ENCODE peak calls at places on chromosomes 4 and X, in five cellular contexts. One of them, this sample, is unnamed.

GRCh38 chr4:114180481-114180880 is 201.0 kb upstream of the ARSJ start:
- DNase-seq in lower lobe of right lung: no peak
- DNase-seq in SK-N-SH: no peak
- DNase-seq in NCI-H460: peak
- DNase-seq in activated effector memory CD4-positive, alpha-beta T cell treated with Interleukin-2 at 50 U/mL for 16 hours: no peak
- DNase-seq in this sample: peak

GRCh38 chr4:101643201-101643600 is 147.3 kb upstream of the BANK1 start:
- DNase-seq in lower lobe of right lung: no peak
- DNase-seq in SK-N-SH: no peak
- DNase-seq in NCI-H460: no peak
- DNase-seq in activated effector memory CD4-positive, alpha-beta T cell treated with Interleukin-2 at 50 U/mL for 16 hours: no peak
- DNase-seq in this sample: peak

GRCh38 chr4:53313510-53313909 is 52.4 kb downstream of the SCFD2 start:
- DNase-seq in lower lobe of right lung: no peak
- DNase-seq in SK-N-SH: peak
- DNase-seq in NCI-H460: no peak
- DNase-seq in activated effector memory CD4-positive, alpha-beta T cell treated with Interleukin-2 at 50 U/mL for 16 hours: no peak
- DNase-seq in this sample: peak

GRCh38 chr4:147581601-147582350 is 35.4 kb upstream of the TMEM184C start:
- DNase-seq in lower lobe of right lung: no peak
- DNase-seq in SK-N-SH: no peak
- DNase-seq in NCI-H460: no peak
- DNase-seq in activated effector memory CD4-positive, alpha-beta T cell treated with Interleukin-2 at 50 U/mL for 16 hours: no peak
- DNase-seq in this sample: no peak

GRCh38 chr4:148730766-148731165 is 288.6 kb upstream of the NR3C2 start:
- DNase-seq in lower lobe of right lung: no peak
- DNase-seq in SK-N-SH: no peak
- DNase-seq in NCI-H460: no peak
- DNase-seq in activated effector memory CD4-positive, alpha-beta T cell treated with Interleukin-2 at 50 U/mL for 16 hours: no peak
- DNase-seq in this sample: no peak

GRCh38 chrX:45860450-45860849 is 659.8 kb upstream of the DIPK2B start:
- DNase-seq in lower lobe of right lung: no peak
- DNase-seq in SK-N-SH: no peak
- DNase-seq in NCI-H460: no peak
- DNase-seq in activated effector memory CD4-positive, alpha-beta T cell treated with Interleukin-2 at 50 U/mL for 16 hours: no peak
- DNase-seq in this sample: no peak

GRCh38 chr4:128583753-128584712 is 225.5 kb upstream of the JADE1 start:
- DNase-seq in lower lobe of right lung: no peak
- DNase-seq in SK-N-SH: peak
- DNase-seq in NCI-H460: no peak
- DNase-seq in activated effector memory CD4-positive, alpha-beta T cell treated with Interleukin-2 at 50 U/mL for 16 hours: no peak
- DNase-seq in this sample: no peak

GRCh38 chr4:77044458-77045124 is 31.2 kb downstream of the CCNI start:
- DNase-seq in lower lobe of right lung: no peak
- DNase-seq in SK-N-SH: no peak
- DNase-seq in NCI-H460: peak
- DNase-seq in activated effector memory CD4-positive, alpha-beta T cell treated with Interleukin-2 at 50 U/mL for 16 hours: no peak
- DNase-seq in this sample: peak

GRCh38 chr4:66681962-66682361 is 863.3 kb downstream of the CENPC start:
- DNase-seq in lower lobe of right lung: no peak
- DNase-seq in SK-N-SH: no peak
- DNase-seq in NCI-H460: no peak
- DNase-seq in activated effector memory CD4-positive, alpha-beta T cell treated with Interleukin-2 at 50 U/mL for 16 hours: no peak
- DNase-seq in this sample: no peak

GRCh38 chrX:73943572-73943899 is 360.4 kb upstream of the ZCCHC13 start:
- DNase-seq in lower lobe of right lung: no peak
- DNase-seq in SK-N-SH: no peak
- DNase-seq in NCI-H460: no peak
- DNase-seq in activated effector memory CD4-positive, alpha-beta T cell treated with Interleukin-2 at 50 U/mL for 16 hours: no peak
- DNase-seq in this sample: no peak

GRCh38 chr4:118158946-118159345 is 124.7 kb downstream of the NDST3 start:
- DNase-seq in lower lobe of right lung: no peak
- DNase-seq in SK-N-SH: no peak
- DNase-seq in NCI-H460: no peak
- DNase-seq in activated effector memory CD4-positive, alpha-beta T cell treated with Interleukin-2 at 50 U/mL for 16 hours: no peak
- DNase-seq in this sample: no peak

GRCh38 chr4:107278791-107279481 is 242.8 kb upstream of the DKK2 start:
- DNase-seq in lower lobe of right lung: no peak
- DNase-seq in SK-N-SH: no peak
- DNase-seq in NCI-H460: no peak
- DNase-seq in activated effector memory CD4-positive, alpha-beta T cell treated with Interleukin-2 at 50 U/mL for 16 hours: no peak
- DNase-seq in this sample: no peak

GRCh38 chrX:22748093-22748999 is 251.4 kb upstream of the DDX53 start:
- DNase-seq in lower lobe of right lung: no peak
- DNase-seq in SK-N-SH: peak
- DNase-seq in NCI-H460: peak
- DNase-seq in activated effector memory CD4-positive, alpha-beta T cell treated with Interleukin-2 at 50 U/mL for 16 hours: no peak
- DNase-seq in this sample: peak

GRCh38 chrX:150587585-150588503 is 19.4 kb downstream of the MTM1 start:
- DNase-seq in lower lobe of right lung: no peak
- DNase-seq in SK-N-SH: peak
- DNase-seq in NCI-H460: no peak
- DNase-seq in activated effector memory CD4-positive, alpha-beta T cell treated with Interleukin-2 at 50 U/mL for 16 hours: no peak
- DNase-seq in this sample: peak

GRCh38 chr4:20433101-20433705 is 181.5 kb downstream of the SLIT2 start:
- DNase-seq in lower lobe of right lung: no peak
- DNase-seq in SK-N-SH: no peak
- DNase-seq in NCI-H460: no peak
- DNase-seq in activated effector memory CD4-positive, alpha-beta T cell treated with Interleukin-2 at 50 U/mL for 16 hours: no peak
- DNase-seq in this sample: peak

GRCh38 chr4:139878050-139878449 is 212.4 kb downstream of the MGST2 start:
- DNase-seq in lower lobe of right lung: no peak
- DNase-seq in SK-N-SH: no peak
- DNase-seq in NCI-H460: no peak
- DNase-seq in activated effector memory CD4-positive, alpha-beta T cell treated with Interleukin-2 at 50 U/mL for 16 hours: no peak
- DNase-seq in this sample: no peak

GRCh38 chrX:150967786-150968185 is 15.3 kb upstream of the HMGB3 start:
- DNase-seq in lower lobe of right lung: no peak
- DNase-seq in SK-N-SH: no peak
- DNase-seq in NCI-H460: no peak
- DNase-seq in activated effector memory CD4-positive, alpha-beta T cell treated with Interleukin-2 at 50 U/mL for 16 hours: no peak
- DNase-seq in this sample: no peak

GRCh38 chrX:37000140-37000539 is 8.0 kb upstream of the FAM47C start:
- DNase-seq in lower lobe of right lung: no peak
- DNase-seq in SK-N-SH: no peak
- DNase-seq in NCI-H460: no peak
- DNase-seq in activated effector memory CD4-positive, alpha-beta T cell treated with Interleukin-2 at 50 U/mL for 16 hours: no peak
- DNase-seq in this sample: no peak

GRCh38 chr4:8238515-8239053 is 31.0 kb upstream of the HTRA3 start:
- DNase-seq in lower lobe of right lung: peak
- DNase-seq in SK-N-SH: peak
- DNase-seq in NCI-H460: no peak
- DNase-seq in activated effector memory CD4-positive, alpha-beta T cell treated with Interleukin-2 at 50 U/mL for 16 hours: no peak
- DNase-seq in this sample: no peak

GRCh38 chr4:10965196-10965595 is 280.6 kb upstream of the CLNK start:
- DNase-seq in lower lobe of right lung: no peak
- DNase-seq in SK-N-SH: no peak
- DNase-seq in NCI-H460: no peak
- DNase-seq in activated effector memory CD4-positive, alpha-beta T cell treated with Interleukin-2 at 50 U/mL for 16 hours: no peak
- DNase-seq in this sample: no peak

GRCh38 chr4:146522862-146523205 is 1.1 kb upstream of the SLC10A7 start:
- DNase-seq in lower lobe of right lung: no peak
- DNase-seq in SK-N-SH: no peak
- DNase-seq in NCI-H460: no peak
- DNase-seq in activated effector memory CD4-positive, alpha-beta T cell treated with Interleukin-2 at 50 U/mL for 16 hours: no peak
- DNase-seq in this sample: peak

GRCh38 chr4:96598465-96598864 is 758.6 kb downstream of the PDHA2 start:
- DNase-seq in lower lobe of right lung: no peak
- DNase-seq in SK-N-SH: no peak
- DNase-seq in NCI-H460: no peak
- DNase-seq in activated effector memory CD4-positive, alpha-beta T cell treated with Interleukin-2 at 50 U/mL for 16 hours: no peak
- DNase-seq in this sample: no peak

GRCh38 chr4:29734343-29734742 is 985.8 kb upstream of the PCDH7 start:
- DNase-seq in lower lobe of right lung: no peak
- DNase-seq in SK-N-SH: no peak
- DNase-seq in NCI-H460: no peak
- DNase-seq in activated effector memory CD4-positive, alpha-beta T cell treated with Interleukin-2 at 50 U/mL for 16 hours: no peak
- DNase-seq in this sample: no peak

GRCh38 chr4:14783011-14783877 is 219.0 kb upstream of the CPEB2 start:
- DNase-seq in lower lobe of right lung: no peak
- DNase-seq in SK-N-SH: no peak
- DNase-seq in NCI-H460: no peak
- DNase-seq in activated effector memory CD4-positive, alpha-beta T cell treated with Interleukin-2 at 50 U/mL for 16 hours: no peak
- DNase-seq in this sample: peak

GRCh38 chr4:55491486-55491885 is 55.2 kb downstream of the CLOCK start:
- DNase-seq in lower lobe of right lung: no peak
- DNase-seq in SK-N-SH: no peak
- DNase-seq in NCI-H460: no peak
- DNase-seq in activated effector memory CD4-positive, alpha-beta T cell treated with Interleukin-2 at 50 U/mL for 16 hours: no peak
- DNase-seq in this sample: no peak

GRCh38 chr4:37661643-37662221 is 24.4 kb downstream of the RELL1 start:
- DNase-seq in lower lobe of right lung: no peak
- DNase-seq in SK-N-SH: no peak
- DNase-seq in NCI-H460: no peak
- DNase-seq in activated effector memory CD4-positive, alpha-beta T cell treated with Interleukin-2 at 50 U/mL for 16 hours: no peak
- DNase-seq in this sample: no peak

GRCh38 chr4:36111180-36111579 is 133.1 kb downstream of the ARAP2 start:
- DNase-seq in lower lobe of right lung: no peak
- DNase-seq in SK-N-SH: no peak
- DNase-seq in NCI-H460: no peak
- DNase-seq in activated effector memory CD4-positive, alpha-beta T cell treated with Interleukin-2 at 50 U/mL for 16 hours: no peak
- DNase-seq in this sample: no peak

GRCh38 chrX:68550193-68550592 is 51.3 kb downstream of the YIPF6 start:
- DNase-seq in lower lobe of right lung: no peak
- DNase-seq in SK-N-SH: no peak
- DNase-seq in NCI-H460: no peak
- DNase-seq in activated effector memory CD4-positive, alpha-beta T cell treated with Interleukin-2 at 50 U/mL for 16 hours: no peak
- DNase-seq in this sample: no peak

GRCh38 chr4:73922766-73923630 is 53.8 kb downstream of the CXCL1 start:
- DNase-seq in lower lobe of right lung: no peak
- DNase-seq in SK-N-SH: no peak
- DNase-seq in NCI-H460: peak
- DNase-seq in activated effector memory CD4-positive, alpha-beta T cell treated with Interleukin-2 at 50 U/mL for 16 hours: no peak
- DNase-seq in this sample: peak

GRCh38 chr4:10613926-10614478 is 70.6 kb downstream of the CLNK start:
- DNase-seq in lower lobe of right lung: no peak
- DNase-seq in SK-N-SH: no peak
- DNase-seq in NCI-H460: no peak
- DNase-seq in activated effector memory CD4-positive, alpha-beta T cell treated with Interleukin-2 at 50 U/mL for 16 hours: no peak
- DNase-seq in this sample: no peak

This sample was measured in SW480.